ENCODE peak calls at places on chromosomes 16 and 17, in seven cellular contexts. Y is EH, O is ACHN, R is choroid plexus epithelial cell, N is IMR-90, W is adipocyte, S is BJ. G is an unnamed sample.

GRCh38 chr16:3266873-3267537 is 10.6 kb upstream of the MEFV start:
- DNase-seq in N (peak), S (peak), O (peak), R (peak), W (peak), Y (peak), G (peak)

GRCh38 chr17:66786101-66786500 is 48.8 kb upstream of the CACNG5 start:
- DNase-seq in W (no peak), S (no peak), Y (no peak), N (no peak), R (no peak), O (no peak), G (peak)

GRCh38 chr16:30085247-30085646 is 6.5 kb downstream of the TBX6 start:
- DNase-seq in N (no peak), S (no peak), W (no peak), R (no peak), O (no peak), Y (no peak), G (peak)

GRCh38 chr17:50117202-50118040 is 12.5 kb downstream of the SAMD14 start:
- DNase-seq in W (peak), S (no peak), R (peak), N (peak), O (peak), Y (no peak), G (peak)

GRCh38 chr17:66580178-66580577 is 254.7 kb upstream of the CACNG5 start:
- DNase-seq in O (peak), R (peak), W (peak), N (peak), Y (peak), S (no peak), G (peak)

GRCh38 chr16:28009586-28010373 is 53.7 kb downstream of the GSG1L start:
- DNase-seq in S (no peak), O (no peak), W (no peak), R (no peak), Y (no peak), N (no peak), G (no peak)

GRCh38 chr17:15926039-15926740 is 18.7 kb upstream of the ADORA2B start:
- DNase-seq in N (no peak), S (no peak), Y (no peak), W (no peak), O (no peak), R (peak), G (no peak)

GRCh38 chr17:74773871-74774286 is 2.3 kb downstream of the NAT9 start:
- DNase-seq in O (no peak), Y (peak), N (peak), S (no peak), R (peak), W (no peak), G (no peak)

GRCh38 chr17:79162012-79162577 is 87.5 kb downstream of the ENGASE start:
- DNase-seq in R (no peak), N (no peak), W (no peak), Y (no peak), S (no peak), O (no peak), G (no peak)